ENCODE peak calls at places on chromosomes 5 and 9, in seven cellular contexts. K, I, R, U, S, Y and V are unnamed samples.

GRCh38 chr5:42985129-42986037 is 54.7 kb downstream of the ANXA2R start:
- DNase-seq in K (no peak), I (no peak), R (no peak), U (peak), S (no peak), Y (no peak), V (peak)

GRCh38 chr9:121620777-121621437 is 30.5 kb upstream of the DAB2IP start:
- DNase-seq in K (peak), I (no peak), R (no peak), U (peak), S (no peak), Y (no peak), V (peak)

GRCh38 chr5:150763023-150763793 is 4.4 kb upstream of the DCTN4 start:
- DNase-seq in K (no peak), I (peak), R (peak), U (peak), S (no peak), Y (no peak), V (peak)

GRCh38 chr5:75475364-75475763 is 36.1 kb downstream of the CERT1 start:
- DNase-seq in K (no peak), I (no peak), R (no peak), U (no peak), S (no peak), Y (no peak), V (no peak)

GRCh38 chr5:66134407-66134843 is 9.7 kb upstream of the SREK1 start:
- DNase-seq in K (no peak), I (no peak), R (no peak), U (peak), S (no peak), Y (no peak), V (no peak)

GRCh38 chr5:91357012-91357634 is 26.0 kb downstream of the ARRDC3 start:
- DNase-seq in K (no peak), I (no peak), R (no peak), U (no peak), S (no peak), Y (no peak), V (no peak)

GRCh38 chr5:3590253-3590966 is 5.2 kb upstream of the IRX1 start:
- DNase-seq in K (no peak), I (no peak), R (no peak), U (no peak), S (no peak), Y (no peak), V (no peak)

GRCh38 chr9:91424403-91425176 is 958 bp upstream of the NFIL3 start:
- DNase-seq in K (peak), I (peak), R (peak), U (peak), S (peak), Y (peak), V (peak)

GRCh38 chr5:53815471-53815870 is 255.0 kb downstream of the NDUFS4 start:
- DNase-seq in K (no peak), I (no peak), R (no peak), U (no peak), S (no peak), Y (no peak), V (no peak)

GRCh38 chr5:43073597-43074546 is 33.8 kb upstream of the ANXA2R start:
- DNase-seq in K (peak), I (no peak), R (no peak), U (peak), S (peak), Y (no peak), V (peak)

GRCh38 chr9:32966036-32966435 is 35.4 kb downstream of the APTX start:
- DNase-seq in K (no peak), I (no peak), R (no peak), U (peak), S (no peak), Y (no peak), V (no peak)

GRCh38 chr9:4662108-4662988 is at the start of gene PLPP6:
- DNase-seq in K (peak), I (peak), R (peak), U (peak), S (peak), Y (no peak), V (peak)

GRCh38 chr5:35877655-35878054 is 21.0 kb downstream of the IL7R start:
- DNase-seq in K (no peak), I (no peak), R (no peak), U (no peak), S (no peak), Y (no peak), V (no peak)

GRCh38 chr5:152514827-152515397 is 109.8 kb upstream of the NMUR2 start:
- DNase-seq in K (peak), I (no peak), R (no peak), U (peak), S (no peak), Y (no peak), V (peak)

GRCh38 chr9:104784098-104784497 is 20.2 kb downstream of the NIPSNAP3B start:
- DNase-seq in K (peak), I (no peak), R (no peak), U (no peak), S (no peak), Y (no peak), V (no peak)

GRCh38 chr9:38047301-38048251 is 21.5 kb downstream of the SHB start:
- DNase-seq in K (no peak), I (no peak), R (peak), U (peak), S (no peak), Y (peak), V (peak)

GRCh38 chr5:6634788-6635430 is 1.7 kb downstream of the SRD5A1 start:
- DNase-seq in K (no peak), I (no peak), R (no peak), U (no peak), S (no peak), Y (no peak), V (no peak)

GRCh38 chr5:150787659-150788058 is 9.1 kb downstream of the SMIM3 start:
- DNase-seq in K (no peak), I (no peak), R (no peak), U (no peak), S (no peak), Y (no peak), V (no peak)

GRCh38 chr5:177390363-177391300 is 6.4 kb downstream of the SLC34A1 start:
- DNase-seq in K (peak), I (peak), R (peak), U (peak), S (peak), Y (no peak), V (peak)

GRCh38 chr9:109908459-109909390 is 128.7 kb downstream of the PALM2AKAP2 start:
- DNase-seq in K (no peak), I (no peak), R (no peak), U (peak), S (no peak), Y (peak), V (peak)

GRCh38 chr9:33633621-33634020 is 109.6 kb downstream of the ANKRD18B start:
- DNase-seq in K (no peak), I (no peak), R (no peak), U (no peak), S (no peak), Y (no peak), V (no peak)

GRCh38 chr9:118271936-118272335 is 567.7 kb downstream of the TLR4 start:
- DNase-seq in K (no peak), I (no peak), R (no peak), U (no peak), S (no peak), Y (no peak), V (no peak)

GRCh38 chr5:142601432-142601831 is 84.5 kb downstream of the FGF1 start:
- DNase-seq in K (no peak), I (no peak), R (no peak), U (no peak), S (no peak), Y (no peak), V (no peak)

GRCh38 chr9:124355941-124356744 is 59.1 kb downstream of the PSMB7 start:
- DNase-seq in K (no peak), I (no peak), R (no peak), U (no peak), S (no peak), Y (no peak), V (peak)

GRCh38 chr5:142872795-142873194 is 102.6 kb downstream of the ARHGAP26 start:
- DNase-seq in K (no peak), I (no peak), R (no peak), U (peak), S (no peak), Y (no peak), V (peak)

GRCh38 chr9:114314256-114314867 is 8.5 kb upstream of the ORM1 start:
- DNase-seq in K (no peak), I (no peak), R (peak), U (no peak), S (no peak), Y (no peak), V (no peak)

GRCh38 chr5:6404129-6404528 is 25.8 kb upstream of the MED10 start:
- DNase-seq in K (peak), I (no peak), R (no peak), U (no peak), S (no peak), Y (no peak), V (peak)

GRCh38 chr9:19303216-19303615 is 72.7 kb downstream of the DENND4C start:
- DNase-seq in K (no peak), I (no peak), R (no peak), U (no peak), S (no peak), Y (no peak), V (no peak)

GRCh38 chr5:135012951-135013391 is 21.1 kb downstream of the PITX1 start:
- DNase-seq in K (no peak), I (peak), R (no peak), U (no peak), S (no peak), Y (no peak), V (no peak)

GRCh38 chr9:134491436-134491835 is 150.2 kb upstream of the COL5A1 start:
- DNase-seq in K (no peak), I (no peak), R (peak), U (no peak), S (no peak), Y (no peak), V (no peak)

GRCh38 chr9:126169736-126170135 is 156.9 kb upstream of the MVB12B start:
- DNase-seq in K (no peak), I (no peak), R (no peak), U (no peak), S (peak), Y (no peak), V (no peak)

GRCh38 chr9:13139641-13140171 is 139.8 kb downstream of the MPDZ start:
- DNase-seq in K (no peak), I (no peak), R (no peak), U (peak), S (no peak), Y (peak), V (peak)

GRCh38 chr5:136040746-136041415 is 12.1 kb downstream of the TGFBI start:
- DNase-seq in K (no peak), I (no peak), R (no peak), U (no peak), S (no peak), Y (no peak), V (no peak)

GRCh38 chr9:136923881-136924280 is 20.7 kb downstream of the FBXW5 start:
- DNase-seq in K (no peak), I (no peak), R (peak), U (no peak), S (no peak), Y (no peak), V (no peak)

GRCh38 chr9:136927343-136928261 is 16.9 kb downstream of the FBXW5 start:
- DNase-seq in K (no peak), I (no peak), R (no peak), U (peak), S (no peak), Y (no peak), V (peak)

GRCh38 chr9:136926749-136927148 is 17.8 kb downstream of the FBXW5 start:
- DNase-seq in K (no peak), I (no peak), R (no peak), U (no peak), S (no peak), Y (no peak), V (no peak)

GRCh38 chr9:136926154-136926704 is 18.3 kb downstream of the FBXW5 start:
- DNase-seq in K (no peak), I (no peak), R (no peak), U (no peak), S (no peak), Y (no peak), V (no peak)

DNA sequence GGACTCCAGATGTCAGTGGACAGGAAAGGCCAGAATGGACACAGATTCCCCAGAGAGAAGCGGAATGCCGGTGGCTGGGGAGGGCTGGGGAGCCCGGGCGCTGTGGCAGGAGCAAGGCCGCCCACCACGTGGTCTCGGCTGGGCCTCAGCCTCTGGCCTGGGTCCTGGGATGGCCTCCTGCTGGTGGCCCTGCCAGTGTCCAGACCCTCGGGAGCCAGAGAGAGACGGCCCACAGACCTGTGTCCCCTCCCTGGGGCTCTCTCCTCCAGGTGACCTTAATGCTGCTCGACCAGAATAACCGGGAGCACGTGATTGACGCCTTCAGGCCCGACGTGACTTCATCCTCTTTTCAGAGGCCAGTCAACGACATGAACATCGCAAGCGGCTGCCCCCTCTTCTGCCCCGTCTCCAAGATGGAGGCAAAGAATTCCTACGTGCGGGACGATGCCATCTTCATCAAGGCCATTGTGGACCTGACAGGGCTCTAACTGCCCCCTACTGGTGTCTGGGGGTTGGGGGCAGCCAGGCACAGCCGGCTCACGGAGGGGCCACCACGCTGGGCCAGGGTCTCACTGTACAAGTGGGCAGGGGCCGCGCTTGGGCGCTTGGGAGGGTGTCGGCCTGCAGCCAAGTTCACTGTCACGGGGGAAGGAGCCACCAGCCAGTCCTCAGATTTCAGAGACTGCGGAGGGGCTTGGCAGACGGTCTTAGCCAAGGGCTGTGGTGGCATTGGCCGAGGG is 19.0 kb downstream of the FBXW5 start:
- DNase-seq in K (no peak), I (no peak), R (peak), U (no peak), S (no peak), Y (no peak), V (no peak)
- TF ChIP-seq CTCF in K (no peak), I (no peak), R (no peak), U (no peak), S (no peak), Y (no peak), V (no peak)

GRCh38 chr5:115456539-115456938 is 88.0 kb downstream of the FEM1C start:
- DNase-seq in K (no peak), I (no peak), R (no peak), U (no peak), S (no peak), Y (no peak), V (no peak)

GRCh38 chr5:115457574-115457973 is 87.0 kb downstream of the FEM1C start:
- DNase-seq in K (no peak), I (no peak), R (no peak), U (no peak), S (no peak), Y (no peak), V (no peak)

GRCh38 chr5:115455241-115455640 is 89.3 kb downstream of the FEM1C start:
- DNase-seq in K (no peak), I (no peak), R (no peak), U (peak), S (no peak), Y (peak), V (peak)

GRCh38 chr5:115457985-115458384 is 86.6 kb downstream of the FEM1C start:
- DNase-seq in K (no peak), I (no peak), R (no peak), U (peak), S (no peak), Y (no peak), V (peak)

DNA sequence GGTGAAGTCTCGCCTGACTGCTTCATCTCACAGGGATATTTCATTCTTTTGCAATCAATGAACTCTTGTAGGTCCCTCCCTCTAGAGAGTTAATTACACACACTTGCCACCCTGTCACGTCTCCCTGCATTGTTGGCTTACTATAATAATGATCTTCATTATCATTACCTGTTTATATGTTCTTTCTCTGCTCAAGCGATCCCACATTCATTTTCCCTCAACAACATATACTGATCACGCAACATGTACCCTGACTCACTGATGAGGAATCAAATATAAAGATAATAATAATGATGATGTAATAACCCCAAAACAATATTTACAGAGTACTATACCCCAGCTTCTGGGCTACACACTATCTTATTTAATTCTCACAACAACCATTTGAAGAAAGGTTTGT is 88.5 kb downstream of the FEM1C start:
- DNase-seq in K (no peak), I (no peak), R (no peak), U (peak), S (no peak), Y (no peak), V (peak)
- TF ChIP-seq CTCF in K (no peak), I (no peak), R (no peak), U (no peak), S (no peak), Y (no peak), V (no peak)

GRCh38 chr9:131307974-131308373 is 18.5 kb downstream of the PLPP7 start:
- DNase-seq in K (no peak), I (no peak), R (no peak), U (no peak), S (no peak), Y (no peak), V (no peak)

GRCh38 chr9:131308906-131309305 is 19.4 kb downstream of the PLPP7 start:
- DNase-seq in K (no peak), I (no peak), R (no peak), U (no peak), S (no peak), Y (no peak), V (no peak)

GRCh38 chr9:131308452-131308851 is 18.9 kb downstream of the PLPP7 start:
- DNase-seq in K (no peak), I (no peak), R (no peak), U (no peak), S (no peak), Y (no peak), V (no peak)

GRCh38 chr9:131304676-131305366 is 15.3 kb downstream of the PLPP7 start:
- DNase-seq in K (no peak), I (no peak), R (no peak), U (no peak), S (no peak), Y (no peak), V (peak)

GRCh38 chr9:131306397-131306997 is 17.0 kb downstream of the PLPP7 start:
- DNase-seq in K (no peak), I (no peak), R (no peak), U (no peak), S (no peak), Y (no peak), V (no peak)
- TF ChIP-seq CTCF in K (no peak), I (no peak), R (no peak), U (no peak), S (no peak), Y (no peak), V (no peak)

GRCh38 chr5:132489871-132490483 is 596 bp downstream of the IRF1 start:
- DNase-seq in K (peak), I (peak), R (peak), U (peak), S (no peak), Y (no peak), V (peak)
- TF ChIP-seq CTCF in K (no peak), I (peak), R (no peak), U (no peak), S (no peak), Y (peak), V (no peak)

DNA sequence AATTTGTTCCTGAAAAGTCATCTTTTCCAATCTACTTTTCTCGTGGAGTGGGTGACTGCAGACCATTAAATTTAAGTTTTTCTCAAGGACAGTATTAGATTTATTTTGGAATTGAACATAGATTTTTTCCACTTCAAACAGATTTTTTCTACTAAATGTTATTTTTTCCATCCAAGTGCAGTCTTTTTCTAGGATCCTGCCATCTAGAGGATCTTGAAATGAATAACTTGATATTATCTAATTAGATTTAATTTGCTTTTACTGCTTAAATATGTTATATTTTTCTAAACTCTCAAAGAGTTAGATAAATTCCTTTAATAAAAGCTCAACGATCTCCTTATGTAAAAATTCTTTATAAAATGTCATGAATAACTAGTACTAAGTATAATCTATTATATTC is 136.9 kb upstream of the PRR16 start:
- DNase-seq in K (no peak), I (no peak), R (no peak), U (peak), S (no peak), Y (no peak), V (peak)
- TF ChIP-seq CTCF in K (no peak), I (no peak), R (no peak), U (peak), S (no peak), Y (peak), V (peak)

DNA sequence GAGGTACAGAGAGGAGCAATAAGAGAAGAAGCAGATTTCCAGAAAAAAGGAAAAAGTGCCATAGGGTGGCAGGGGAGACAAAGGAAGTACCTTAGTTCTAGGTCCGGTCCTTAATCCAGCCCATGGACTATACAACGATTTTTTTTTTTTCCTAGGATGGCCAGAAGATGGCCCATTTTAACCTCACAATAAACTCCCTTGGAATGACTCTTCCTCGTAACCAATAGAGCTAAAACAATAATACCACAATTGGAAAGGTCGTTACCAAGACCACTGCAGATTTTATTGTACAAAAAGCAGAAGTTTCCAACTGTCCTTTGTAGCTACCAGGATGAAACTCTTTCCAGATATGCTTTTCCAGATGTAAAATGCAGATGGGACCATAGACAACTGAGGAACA is 34.4 kb upstream of the SSBP2 start:
- DNase-seq in K (no peak), I (no peak), R (no peak), U (no peak), S (no peak), Y (no peak), V (no peak)
- TF ChIP-seq CTCF in K (no peak), I (no peak), R (no peak), U (no peak), S (no peak), Y (no peak), V (no peak)

GRCh38 chr9:86854898-86855523 is 92.3 kb downstream of the GAS1 start:
- DNase-seq in K (no peak), I (no peak), R (no peak), U (peak), S (no peak), Y (peak), V (peak)

GRCh38 chr9:86859056-86859455 is 88.2 kb downstream of the GAS1 start:
- DNase-seq in K (no peak), I (no peak), R (no peak), U (no peak), S (no peak), Y (no peak), V (no peak)

GRCh38 chr9:86859966-86860365 is 87.3 kb downstream of the GAS1 start:
- DNase-seq in K (no peak), I (no peak), R (no peak), U (no peak), S (no peak), Y (no peak), V (no peak)

GRCh38 chr9:86856259-86856658 is 91.0 kb downstream of the GAS1 start:
- DNase-seq in K (no peak), I (no peak), R (no peak), U (no peak), S (no peak), Y (no peak), V (peak)
- TF ChIP-seq CTCF in K (no peak), I (no peak), R (no peak), U (peak), S (no peak), Y (no peak), V (peak)